ENCODE peak calls at places on chromosomes 2 and 18, in seven cellular contexts. One of them, this sample, is unnamed.
A peak's percentile ranks its signal among the peaks of the same experiment; 100 is the strongest.

GRCh38 chr2:31238906-31239841 is 5.2 kb downstream of the EHD3 start:
- DNase-seq in endothelial cell: no peak
- DNase-seq in NCI-H460: no peak
- DNase-seq in hypothalamus: no peak
- DNase-seq in lower leg skin: no peak
- DNase-seq in neural crest cell: no peak
- DNase-seq in stimulated activated CD8-positive, alpha-beta memory T cell treated with anti-CD3 and anti-CD28 coated beads, Interleukin-15, amount 100 ng/mL, for 24 hours: no peak
- DNase-seq in this sample: no peak

GRCh38 chr2:145108959-145109710 is 589.2 kb upstream of the ZEB2 start:
- DNase-seq in hypothalamus: no peak
- DNase-seq in neural crest cell: no peak
- DNase-seq in endothelial cell: no peak
- DNase-seq in NCI-H460: no peak
- DNase-seq in stimulated activated CD8-positive, alpha-beta memory T cell treated with anti-CD3 and anti-CD28 coated beads, Interleukin-15, amount 100 ng/mL, for 24 hours: no peak
- DNase-seq in lower leg skin: no peak
- DNase-seq in this sample: no peak

GRCh38 chr2:28085183-28085582 is 194.7 kb downstream of the BABAM2 start:
- DNase-seq in neural crest cell: no peak
- DNase-seq in NCI-H460: no peak
- DNase-seq in endothelial cell: no peak
- DNase-seq in lower leg skin: no peak
- DNase-seq in hypothalamus: no peak
- DNase-seq in stimulated activated CD8-positive, alpha-beta memory T cell treated with anti-CD3 and anti-CD28 coated beads, Interleukin-15, amount 100 ng/mL, for 24 hours: no peak
- DNase-seq in this sample: no peak

GRCh38 chr2:169771612-169772011 is 27.1 kb upstream of the SSB start:
- DNase-seq in stimulated activated CD8-positive, alpha-beta memory T cell treated with anti-CD3 and anti-CD28 coated beads, Interleukin-15, amount 100 ng/mL, for 24 hours: no peak
- DNase-seq in NCI-H460: no peak
- DNase-seq in hypothalamus: no peak
- DNase-seq in lower leg skin: no peak
- DNase-seq in neural crest cell: no peak
- DNase-seq in endothelial cell: no peak
- DNase-seq in this sample: no peak

GRCh38 chr2:240351088-240351741 is 84.2 kb upstream of the GPC1 start:
- DNase-seq in NCI-H460: no peak
- DNase-seq in endothelial cell: no peak
- DNase-seq in hypothalamus: no peak
- DNase-seq in stimulated activated CD8-positive, alpha-beta memory T cell treated with anti-CD3 and anti-CD28 coated beads, Interleukin-15, amount 100 ng/mL, for 24 hours: no peak
- DNase-seq in neural crest cell: no peak
- DNase-seq in lower leg skin: no peak
- DNase-seq in this sample: no peak

GRCh38 chr2:219627105-219628100 is at the start of gene SLC4A3:
- DNase-seq in NCI-H460: peak; percentile 15
- DNase-seq in hypothalamus: no peak
- DNase-seq in lower leg skin: no peak
- DNase-seq in stimulated activated CD8-positive, alpha-beta memory T cell treated with anti-CD3 and anti-CD28 coated beads, Interleukin-15, amount 100 ng/mL, for 24 hours: no peak
- DNase-seq in neural crest cell: no peak
- DNase-seq in endothelial cell: peak; percentile 36
- DNase-seq in this sample: peak; percentile 66

GRCh38 chr2:79947751-79948150 is 356.8 kb downstream of the LRRTM1 start:
- DNase-seq in lower leg skin: no peak
- DNase-seq in hypothalamus: no peak
- DNase-seq in neural crest cell: no peak
- DNase-seq in endothelial cell: no peak
- DNase-seq in NCI-H460: no peak
- DNase-seq in stimulated activated CD8-positive, alpha-beta memory T cell treated with anti-CD3 and anti-CD28 coated beads, Interleukin-15, amount 100 ng/mL, for 24 hours: no peak
- DNase-seq in this sample: no peak

GRCh38 chr2:73290049-73290839 is 3.1 kb downstream of the EGR4 start:
- DNase-seq in lower leg skin: no peak
- DNase-seq in NCI-H460: peak; percentile 46
- DNase-seq in neural crest cell: no peak
- DNase-seq in stimulated activated CD8-positive, alpha-beta memory T cell treated with anti-CD3 and anti-CD28 coated beads, Interleukin-15, amount 100 ng/mL, for 24 hours: no peak
- DNase-seq in hypothalamus: no peak
- DNase-seq in endothelial cell: peak; percentile 59
- DNase-seq in this sample: peak; percentile 15

GRCh38 chr18:3454365-3455089 is 4.6 kb downstream of the TGIF1 start:
- DNase-seq in NCI-H460: no peak
- DNase-seq in lower leg skin: no peak
- DNase-seq in hypothalamus: no peak
- DNase-seq in endothelial cell: peak; percentile 47
- DNase-seq in neural crest cell: peak; percentile 26
- DNase-seq in stimulated activated CD8-positive, alpha-beta memory T cell treated with anti-CD3 and anti-CD28 coated beads, Interleukin-15, amount 100 ng/mL, for 24 hours: no peak
- DNase-seq in this sample: peak; percentile 42

GRCh38 chr18:22185298-22185697 is 15.9 kb downstream of the GATA6 start:
- DNase-seq in stimulated activated CD8-positive, alpha-beta memory T cell treated with anti-CD3 and anti-CD28 coated beads, Interleukin-15, amount 100 ng/mL, for 24 hours: no peak
- DNase-seq in neural crest cell: no peak
- DNase-seq in endothelial cell: no peak
- DNase-seq in lower leg skin: no peak
- DNase-seq in hypothalamus: no peak
- DNase-seq in NCI-H460: no peak
- DNase-seq in this sample: no peak

GRCh38 chr2:70688427-70688826 is 79.6 kb downstream of the ADD2 start:
- DNase-seq in NCI-H460: no peak
- DNase-seq in endothelial cell: no peak
- DNase-seq in neural crest cell: no peak
- DNase-seq in hypothalamus: no peak
- DNase-seq in stimulated activated CD8-positive, alpha-beta memory T cell treated with anti-CD3 and anti-CD28 coated beads, Interleukin-15, amount 100 ng/mL, for 24 hours: no peak
- DNase-seq in lower leg skin: no peak
- DNase-seq in this sample: no peak

GRCh38 chr2:149924549-149925213 is 337.1 kb upstream of the MMADHC start:
- DNase-seq in neural crest cell: no peak
- DNase-seq in endothelial cell: no peak
- DNase-seq in hypothalamus: no peak
- DNase-seq in NCI-H460: no peak
- DNase-seq in stimulated activated CD8-positive, alpha-beta memory T cell treated with anti-CD3 and anti-CD28 coated beads, Interleukin-15, amount 100 ng/mL, for 24 hours: no peak
- DNase-seq in lower leg skin: no peak
- DNase-seq in this sample: no peak

GRCh38 chr18:3590096-3590655 is 140.2 kb downstream of the TGIF1 start:
- DNase-seq in hypothalamus: no peak
- DNase-seq in endothelial cell: no peak
- DNase-seq in lower leg skin: no peak
- DNase-seq in NCI-H460: no peak
- DNase-seq in stimulated activated CD8-positive, alpha-beta memory T cell treated with anti-CD3 and anti-CD28 coated beads, Interleukin-15, amount 100 ng/mL, for 24 hours: no peak
- DNase-seq in neural crest cell: no peak
- DNase-seq in this sample: no peak

GRCh38 chr18:57819671-57820460 is 16.8 kb upstream of the ATP8B1 start:
- DNase-seq in endothelial cell: peak; percentile 5
- DNase-seq in NCI-H460: peak; percentile 43
- DNase-seq in lower leg skin: no peak
- DNase-seq in neural crest cell: no peak
- DNase-seq in stimulated activated CD8-positive, alpha-beta memory T cell treated with anti-CD3 and anti-CD28 coated beads, Interleukin-15, amount 100 ng/mL, for 24 hours: no peak
- DNase-seq in hypothalamus: no peak
- DNase-seq in this sample: no peak

GRCh38 chr2:109694190-109694589 is 80.0 kb downstream of the SOWAHC start:
- DNase-seq in NCI-H460: no peak
- DNase-seq in hypothalamus: no peak
- DNase-seq in endothelial cell: no peak
- DNase-seq in lower leg skin: no peak
- DNase-seq in stimulated activated CD8-positive, alpha-beta memory T cell treated with anti-CD3 and anti-CD28 coated beads, Interleukin-15, amount 100 ng/mL, for 24 hours: no peak
- DNase-seq in neural crest cell: no peak
- DNase-seq in this sample: no peak

GRCh38 chr2:100941646-100942240 is 60.3 kb upstream of the RPL31 start:
- DNase-seq in neural crest cell: no peak
- DNase-seq in NCI-H460: no peak
- DNase-seq in endothelial cell: no peak
- DNase-seq in stimulated activated CD8-positive, alpha-beta memory T cell treated with anti-CD3 and anti-CD28 coated beads, Interleukin-15, amount 100 ng/mL, for 24 hours: no peak
- DNase-seq in lower leg skin: no peak
- DNase-seq in hypothalamus: no peak
- DNase-seq in this sample: no peak

GRCh38 chr2:124875627-124876244 is 850.6 kb downstream of the CNTNAP5 start:
- DNase-seq in lower leg skin: no peak
- DNase-seq in hypothalamus: no peak
- DNase-seq in neural crest cell: no peak
- DNase-seq in stimulated activated CD8-positive, alpha-beta memory T cell treated with anti-CD3 and anti-CD28 coated beads, Interleukin-15, amount 100 ng/mL, for 24 hours: no peak
- DNase-seq in endothelial cell: no peak
- DNase-seq in NCI-H460: no peak
- DNase-seq in this sample: no peak

GRCh38 chr2:110768591-110768990 is 36.2 kb downstream of the ACOXL start:
- DNase-seq in endothelial cell: no peak
- DNase-seq in NCI-H460: no peak
- DNase-seq in hypothalamus: no peak
- DNase-seq in lower leg skin: no peak
- DNase-seq in neural crest cell: no peak
- DNase-seq in stimulated activated CD8-positive, alpha-beta memory T cell treated with anti-CD3 and anti-CD28 coated beads, Interleukin-15, amount 100 ng/mL, for 24 hours: no peak
- DNase-seq in this sample: no peak

GRCh38 chr2:4679391-4679790 is 976.0 kb downstream of the DCDC2C start:
- DNase-seq in NCI-H460: no peak
- DNase-seq in hypothalamus: no peak
- DNase-seq in endothelial cell: no peak
- DNase-seq in lower leg skin: no peak
- DNase-seq in neural crest cell: no peak
- DNase-seq in stimulated activated CD8-positive, alpha-beta memory T cell treated with anti-CD3 and anti-CD28 coated beads, Interleukin-15, amount 100 ng/mL, for 24 hours: no peak
- DNase-seq in this sample: no peak

GRCh38 chr2:126482582-126483464 is 173.1 kb upstream of the GYPC start:
- DNase-seq in hypothalamus: no peak
- DNase-seq in neural crest cell: no peak
- DNase-seq in lower leg skin: no peak
- DNase-seq in endothelial cell: no peak
- DNase-seq in NCI-H460: no peak
- DNase-seq in stimulated activated CD8-positive, alpha-beta memory T cell treated with anti-CD3 and anti-CD28 coated beads, Interleukin-15, amount 100 ng/mL, for 24 hours: no peak
- DNase-seq in this sample: peak; percentile 9

GRCh38 chr2:105418527-105418926 is 19.7 kb upstream of the FHL2 start:
- DNase-seq in NCI-H460: no peak
- DNase-seq in stimulated activated CD8-positive, alpha-beta memory T cell treated with anti-CD3 and anti-CD28 coated beads, Interleukin-15, amount 100 ng/mL, for 24 hours: no peak
- DNase-seq in lower leg skin: no peak
- DNase-seq in endothelial cell: no peak
- DNase-seq in neural crest cell: no peak
- DNase-seq in hypothalamus: no peak
- DNase-seq in this sample: no peak

This sample was measured in nephron progenitor cell.